ENCODE peak calls at places on chromosome 20, in nine cellular contexts. One of them, this sample, is unnamed.

GRCh38 chr20:43191143-43191542 is 1.4 kb upstream of the PTPRT start:
- DNase-seq in NCI-H187: no peak
- DNase-seq in stomach: no peak
- DNase-seq in T-cell: no peak
- DNase-seq in stimulated activated CD4-positive, alpha-beta T cell treated with anti-CD3 and anti-CD28 coated beads, Interleukin-1b, Interleukin-23, amount 100 ng/mL, for 24 hours: no peak
- DNase-seq in AG04449: no peak
- DNase-seq in CD4-positive, alpha-beta T cell: no peak
- DNase-seq in activated T-helper 1 cell treated with anti-CD3 and anti-CD28 coated beads, Interleukin-12 subunit alpha, Interleukin-12 subunit beta, Interleukin-2, Interleukin-4 antibody, amounts not matched to agents 30 ng/mL and 10 ng/mL and 1 ng/mL, durations not matched to agents 14 hours and 24 hours and 36 hours: no peak
- DNase-seq in RPMI7951: no peak
- DNase-seq in this sample: no peak

GRCh38 chr20:16498526-16499140 is 74.6 kb downstream of the KIF16B start:
- DNase-seq in NCI-H187: no peak
- DNase-seq in stomach: no peak
- DNase-seq in stimulated activated CD4-positive, alpha-beta T cell treated with anti-CD3 and anti-CD28 coated beads, Interleukin-1b, Interleukin-23, amount 100 ng/mL, for 24 hours: no peak
- DNase-seq in RPMI7951: no peak
- DNase-seq in activated T-helper 1 cell treated with anti-CD3 and anti-CD28 coated beads, Interleukin-12 subunit alpha, Interleukin-12 subunit beta, Interleukin-2, Interleukin-4 antibody, amounts not matched to agents 30 ng/mL and 10 ng/mL and 1 ng/mL, durations not matched to agents 14 hours and 24 hours and 36 hours: no peak
- DNase-seq in T-cell: no peak
- DNase-seq in CD4-positive, alpha-beta T cell: no peak
- DNase-seq in AG04449: no peak
- DNase-seq in this sample: no peak

GRCh38 chr20:41004561-41005360 is 23.9 kb upstream of the TOP1 start:
- DNase-seq in NCI-H187: no peak
- DNase-seq in activated T-helper 1 cell treated with anti-CD3 and anti-CD28 coated beads, Interleukin-12 subunit alpha, Interleukin-12 subunit beta, Interleukin-2, Interleukin-4 antibody, amounts not matched to agents 30 ng/mL and 10 ng/mL and 1 ng/mL, durations not matched to agents 14 hours and 24 hours and 36 hours: no peak
- DNase-seq in stomach: peak
- DNase-seq in RPMI7951: peak
- DNase-seq in AG04449: no peak
- DNase-seq in CD4-positive, alpha-beta T cell: no peak
- DNase-seq in stimulated activated CD4-positive, alpha-beta T cell treated with anti-CD3 and anti-CD28 coated beads, Interleukin-1b, Interleukin-23, amount 100 ng/mL, for 24 hours: no peak
- DNase-seq in T-cell: no peak
- DNase-seq in this sample: no peak

GRCh38 chr20:60200305-60200918 is 242.2 kb downstream of the CDH26 start:
- DNase-seq in activated T-helper 1 cell treated with anti-CD3 and anti-CD28 coated beads, Interleukin-12 subunit alpha, Interleukin-12 subunit beta, Interleukin-2, Interleukin-4 antibody, amounts not matched to agents 30 ng/mL and 10 ng/mL and 1 ng/mL, durations not matched to agents 14 hours and 24 hours and 36 hours: no peak
- DNase-seq in RPMI7951: no peak
- DNase-seq in stimulated activated CD4-positive, alpha-beta T cell treated with anti-CD3 and anti-CD28 coated beads, Interleukin-1b, Interleukin-23, amount 100 ng/mL, for 24 hours: no peak
- DNase-seq in T-cell: no peak
- DNase-seq in CD4-positive, alpha-beta T cell: no peak
- DNase-seq in NCI-H187: no peak
- DNase-seq in AG04449: no peak
- DNase-seq in stomach: no peak
- DNase-seq in this sample: no peak

GRCh38 chr20:60804918-60805631 is 447.0 kb upstream of the CDH4 start:
- DNase-seq in NCI-H187: no peak
- DNase-seq in CD4-positive, alpha-beta T cell: no peak
- DNase-seq in AG04449: no peak
- DNase-seq in activated T-helper 1 cell treated with anti-CD3 and anti-CD28 coated beads, Interleukin-12 subunit alpha, Interleukin-12 subunit beta, Interleukin-2, Interleukin-4 antibody, amounts not matched to agents 30 ng/mL and 10 ng/mL and 1 ng/mL, durations not matched to agents 14 hours and 24 hours and 36 hours: no peak
- DNase-seq in RPMI7951: no peak
- DNase-seq in stomach: no peak
- DNase-seq in stimulated activated CD4-positive, alpha-beta T cell treated with anti-CD3 and anti-CD28 coated beads, Interleukin-1b, Interleukin-23, amount 100 ng/mL, for 24 hours: no peak
- DNase-seq in T-cell: no peak
- DNase-seq in this sample: no peak

GRCh38 chr20:44598413-44599290 is 16.3 kb downstream of the PKIG start:
- DNase-seq in stomach: no peak
- DNase-seq in activated T-helper 1 cell treated with anti-CD3 and anti-CD28 coated beads, Interleukin-12 subunit alpha, Interleukin-12 subunit beta, Interleukin-2, Interleukin-4 antibody, amounts not matched to agents 30 ng/mL and 10 ng/mL and 1 ng/mL, durations not matched to agents 14 hours and 24 hours and 36 hours: peak
- DNase-seq in stimulated activated CD4-positive, alpha-beta T cell treated with anti-CD3 and anti-CD28 coated beads, Interleukin-1b, Interleukin-23, amount 100 ng/mL, for 24 hours: no peak
- DNase-seq in RPMI7951: peak
- DNase-seq in CD4-positive, alpha-beta T cell: no peak
- DNase-seq in AG04449: no peak
- DNase-seq in T-cell: no peak
- DNase-seq in NCI-H187: no peak
- DNase-seq in this sample: no peak

GRCh38 chr20:48632825-48633619 is 194.8 kb downstream of the PREX1 start:
- DNase-seq in RPMI7951: no peak
- DNase-seq in stimulated activated CD4-positive, alpha-beta T cell treated with anti-CD3 and anti-CD28 coated beads, Interleukin-1b, Interleukin-23, amount 100 ng/mL, for 24 hours: no peak
- DNase-seq in NCI-H187: no peak
- DNase-seq in CD4-positive, alpha-beta T cell: no peak
- DNase-seq in activated T-helper 1 cell treated with anti-CD3 and anti-CD28 coated beads, Interleukin-12 subunit alpha, Interleukin-12 subunit beta, Interleukin-2, Interleukin-4 antibody, amounts not matched to agents 30 ng/mL and 10 ng/mL and 1 ng/mL, durations not matched to agents 14 hours and 24 hours and 36 hours: no peak
- DNase-seq in stomach: no peak
- DNase-seq in AG04449: no peak
- DNase-seq in T-cell: no peak
- DNase-seq in this sample: no peak

GRCh38 chr20:47373206-47373722 is 16.8 kb upstream of the ZMYND8 start:
- DNase-seq in RPMI7951: no peak
- DNase-seq in stimulated activated CD4-positive, alpha-beta T cell treated with anti-CD3 and anti-CD28 coated beads, Interleukin-1b, Interleukin-23, amount 100 ng/mL, for 24 hours: no peak
- DNase-seq in activated T-helper 1 cell treated with anti-CD3 and anti-CD28 coated beads, Interleukin-12 subunit alpha, Interleukin-12 subunit beta, Interleukin-2, Interleukin-4 antibody, amounts not matched to agents 30 ng/mL and 10 ng/mL and 1 ng/mL, durations not matched to agents 14 hours and 24 hours and 36 hours: no peak
- DNase-seq in AG04449: no peak
- DNase-seq in CD4-positive, alpha-beta T cell: no peak
- DNase-seq in stomach: no peak
- DNase-seq in NCI-H187: no peak
- DNase-seq in T-cell: no peak
- DNase-seq in this sample: no peak

GRCh38 chr20:23587631-23588030 is 18.1 kb downstream of the CST9 start:
- DNase-seq in RPMI7951: no peak
- DNase-seq in stomach: no peak
- DNase-seq in T-cell: no peak
- DNase-seq in CD4-positive, alpha-beta T cell: no peak
- DNase-seq in activated T-helper 1 cell treated with anti-CD3 and anti-CD28 coated beads, Interleukin-12 subunit alpha, Interleukin-12 subunit beta, Interleukin-2, Interleukin-4 antibody, amounts not matched to agents 30 ng/mL and 10 ng/mL and 1 ng/mL, durations not matched to agents 14 hours and 24 hours and 36 hours: no peak
- DNase-seq in AG04449: no peak
- DNase-seq in NCI-H187: no peak
- DNase-seq in stimulated activated CD4-positive, alpha-beta T cell treated with anti-CD3 and anti-CD28 coated beads, Interleukin-1b, Interleukin-23, amount 100 ng/mL, for 24 hours: no peak
- DNase-seq in this sample: no peak

GRCh38 chr20:31549513-31549880 is 35.3 kb downstream of the HM13 start:
- DNase-seq in stimulated activated CD4-positive, alpha-beta T cell treated with anti-CD3 and anti-CD28 coated beads, Interleukin-1b, Interleukin-23, amount 100 ng/mL, for 24 hours: no peak
- DNase-seq in CD4-positive, alpha-beta T cell: no peak
- DNase-seq in activated T-helper 1 cell treated with anti-CD3 and anti-CD28 coated beads, Interleukin-12 subunit alpha, Interleukin-12 subunit beta, Interleukin-2, Interleukin-4 antibody, amounts not matched to agents 30 ng/mL and 10 ng/mL and 1 ng/mL, durations not matched to agents 14 hours and 24 hours and 36 hours: no peak
- DNase-seq in RPMI7951: no peak
- DNase-seq in AG04449: no peak
- DNase-seq in T-cell: no peak
- DNase-seq in stomach: no peak
- DNase-seq in NCI-H187: no peak
- DNase-seq in this sample: no peak

GRCh38 chr20:46640536-46641311 is 10.5 kb downstream of the SLC13A3 start:
- DNase-seq in activated T-helper 1 cell treated with anti-CD3 and anti-CD28 coated beads, Interleukin-12 subunit alpha, Interleukin-12 subunit beta, Interleukin-2, Interleukin-4 antibody, amounts not matched to agents 30 ng/mL and 10 ng/mL and 1 ng/mL, durations not matched to agents 14 hours and 24 hours and 36 hours: no peak
- DNase-seq in T-cell: no peak
- DNase-seq in NCI-H187: no peak
- DNase-seq in AG04449: no peak
- DNase-seq in CD4-positive, alpha-beta T cell: no peak
- DNase-seq in stimulated activated CD4-positive, alpha-beta T cell treated with anti-CD3 and anti-CD28 coated beads, Interleukin-1b, Interleukin-23, amount 100 ng/mL, for 24 hours: no peak
- DNase-seq in stomach: peak
- DNase-seq in RPMI7951: no peak
- DNase-seq in this sample: no peak

GRCh38 chr20:51154708-51155690 is 132.1 kb upstream of the KCNG1 start:
- DNase-seq in stomach: no peak
- DNase-seq in AG04449: no peak
- DNase-seq in T-cell: no peak
- DNase-seq in activated T-helper 1 cell treated with anti-CD3 and anti-CD28 coated beads, Interleukin-12 subunit alpha, Interleukin-12 subunit beta, Interleukin-2, Interleukin-4 antibody, amounts not matched to agents 30 ng/mL and 10 ng/mL and 1 ng/mL, durations not matched to agents 14 hours and 24 hours and 36 hours: no peak
- DNase-seq in RPMI7951: peak
- DNase-seq in CD4-positive, alpha-beta T cell: no peak
- DNase-seq in stimulated activated CD4-positive, alpha-beta T cell treated with anti-CD3 and anti-CD28 coated beads, Interleukin-1b, Interleukin-23, amount 100 ng/mL, for 24 hours: no peak
- DNase-seq in NCI-H187: no peak
- DNase-seq in this sample: no peak

GRCh38 chr20:50226093-50226974 is 35.7 kb downstream of the CEBPB start:
- DNase-seq in AG04449: no peak
- DNase-seq in RPMI7951: peak
- DNase-seq in stimulated activated CD4-positive, alpha-beta T cell treated with anti-CD3 and anti-CD28 coated beads, Interleukin-1b, Interleukin-23, amount 100 ng/mL, for 24 hours: no peak
- DNase-seq in CD4-positive, alpha-beta T cell: no peak
- DNase-seq in NCI-H187: no peak
- DNase-seq in stomach: no peak
- DNase-seq in activated T-helper 1 cell treated with anti-CD3 and anti-CD28 coated beads, Interleukin-12 subunit alpha, Interleukin-12 subunit beta, Interleukin-2, Interleukin-4 antibody, amounts not matched to agents 30 ng/mL and 10 ng/mL and 1 ng/mL, durations not matched to agents 14 hours and 24 hours and 36 hours: no peak
- DNase-seq in T-cell: no peak
- DNase-seq in this sample: no peak

GRCh38 chr20:40648505-40649072 is 40.4 kb downstream of the MAFB start:
- DNase-seq in T-cell: no peak
- DNase-seq in activated T-helper 1 cell treated with anti-CD3 and anti-CD28 coated beads, Interleukin-12 subunit alpha, Interleukin-12 subunit beta, Interleukin-2, Interleukin-4 antibody, amounts not matched to agents 30 ng/mL and 10 ng/mL and 1 ng/mL, durations not matched to agents 14 hours and 24 hours and 36 hours: no peak
- DNase-seq in RPMI7951: no peak
- DNase-seq in NCI-H187: no peak
- DNase-seq in CD4-positive, alpha-beta T cell: no peak
- DNase-seq in stimulated activated CD4-positive, alpha-beta T cell treated with anti-CD3 and anti-CD28 coated beads, Interleukin-1b, Interleukin-23, amount 100 ng/mL, for 24 hours: no peak
- DNase-seq in stomach: no peak
- DNase-seq in AG04449: no peak
- DNase-seq in this sample: no peak

GRCh38 chr20:17500826-17501225 is 30.4 kb downstream of the BFSP1 start:
- DNase-seq in RPMI7951: no peak
- DNase-seq in CD4-positive, alpha-beta T cell: no peak
- DNase-seq in AG04449: no peak
- DNase-seq in stomach: no peak
- DNase-seq in T-cell: no peak
- DNase-seq in stimulated activated CD4-positive, alpha-beta T cell treated with anti-CD3 and anti-CD28 coated beads, Interleukin-1b, Interleukin-23, amount 100 ng/mL, for 24 hours: no peak
- DNase-seq in NCI-H187: no peak
- DNase-seq in activated T-helper 1 cell treated with anti-CD3 and anti-CD28 coated beads, Interleukin-12 subunit alpha, Interleukin-12 subunit beta, Interleukin-2, Interleukin-4 antibody, amounts not matched to agents 30 ng/mL and 10 ng/mL and 1 ng/mL, durations not matched to agents 14 hours and 24 hours and 36 hours: no peak
- DNase-seq in this sample: no peak

GRCh38 chr20:35341366-35342028 is 49.3 kb upstream of the FAM83C start:
- DNase-seq in stimulated activated CD4-positive, alpha-beta T cell treated with anti-CD3 and anti-CD28 coated beads, Interleukin-1b, Interleukin-23, amount 100 ng/mL, for 24 hours: no peak
- DNase-seq in T-cell: no peak
- DNase-seq in AG04449: no peak
- DNase-seq in activated T-helper 1 cell treated with anti-CD3 and anti-CD28 coated beads, Interleukin-12 subunit alpha, Interleukin-12 subunit beta, Interleukin-2, Interleukin-4 antibody, amounts not matched to agents 30 ng/mL and 10 ng/mL and 1 ng/mL, durations not matched to agents 14 hours and 24 hours and 36 hours: no peak
- DNase-seq in stomach: no peak
- DNase-seq in RPMI7951: no peak
- DNase-seq in CD4-positive, alpha-beta T cell: no peak
- DNase-seq in NCI-H187: no peak
- DNase-seq in this sample: no peak